ENCODE peak calls at places on chromosomes 5 and 9, in ten cellular contexts. Y is right lobe of liver; K is amygdala; P is iPS-NIHi11; J is AG20443; X is neural progenitor cell; L is BJ; V is HCEC 1CT; W is activated CD4-positive, alpha-beta T cell treated with anti-CD3 and anti-CD28 coated beads for 36 hours; E is ELR. H is an unnamed sample.

GRCh38 chr5:87435144-87435694 is 22.5 kb upstream of the CCNH start:
- DNase-seq in W (no peak), X (no peak), L (no peak), E (no peak), V (no peak), P (no peak), K (no peak), J (no peak), Y (no peak), H (no peak)

GRCh38 chr5:170861855-170862766 is at the start of gene RANBP17:
- DNase-seq in K (no peak), L (no peak), V (no peak), Y (peak), X (peak), J (peak), E (peak), W (peak), P (peak), H (peak)

GRCh38 chr5:36590513-36591286 is 15.7 kb upstream of the SLC1A3 start:
- DNase-seq in Y (no peak), W (no peak), X (peak), E (no peak), P (peak), V (no peak), J (no peak), L (no peak), K (no peak), H (no peak)

GRCh38 chr5:176776916-176777315 is 33.4 kb upstream of the UNC5A start:
- DNase-seq in P (no peak), W (no peak), V (no peak), E (no peak), X (no peak), K (no peak), Y (no peak), J (no peak), L (no peak), H (peak)

GRCh38 chr5:2017540-2018389 is 135.0 kb upstream of the IRX4 start:
- DNase-seq in J (no peak), W (peak), V (no peak), X (peak), K (no peak), E (peak), P (peak), Y (no peak), L (no peak), H (no peak)

GRCh38 chr9:94802795-94803194 is 76.3 kb downstream of the AOPEP start:
- DNase-seq in J (no peak), E (peak), P (no peak), K (no peak), V (peak), Y (no peak), X (no peak), W (peak), L (no peak), H (no peak)

GRCh38 chr5:78537821-78538220 is 110.8 kb downstream of the LHFPL2 start:
- DNase-seq in Y (no peak), L (no peak), X (peak), E (peak), V (peak), W (no peak), K (peak), J (peak), P (peak), H (no peak)

GRCh38 chr9:130847306-130848217 is 12.5 kb downstream of the ABL1 start:
- DNase-seq in V (peak), E (peak), X (peak), K (no peak), J (peak), P (peak), L (peak), W (no peak), Y (no peak), H (no peak)

H was measured in upper lobe of right lung.